ENCODE peak calls at places on chromosomes 13 and 19, in nine cellular contexts. A is LNCaP clone FGC; D is AG04450; H is ascending aorta; M is lower lobe of right lung; B is CD4-positive, alpha-beta memory T cell; T is foreskin fibroblast; L is Peyer's patch; V is mesendoderm. W is an unnamed sample.
A peak's percentile ranks its signal among the peaks of the same experiment; 100 is the strongest.

GRCh38 chr19:13252569-13253335 is 102.5 kb downstream of the IER2 start:
- DNase-seq in H (no peak), B (no peak), T (no peak), D (no peak), M (no peak), L (no peak), V (no peak), A (no peak), W (no peak)

GRCh38 chr13:46871557-46871956 is 25.3 kb downstream of the HTR2A start:
- DNase-seq in L (no peak), V (peak; percentile 14), A (no peak), H (no peak), T (no peak), D (no peak), B (no peak), M (no peak), W (no peak)

GRCh38 chr13:35817642-35818576 is 313.3 kb downstream of the DCLK1 start:
- DNase-seq in B (no peak), L (no peak), A (no peak), H (no peak), D (no peak), M (no peak), V (no peak), T (no peak), W (no peak)

GRCh38 chr13:21076265-21076653 is 14.9 kb upstream of the LATS2 start:
- DNase-seq in L (no peak), A (no peak), H (no peak), B (no peak), V (peak; percentile 22), T (no peak), M (no peak), D (no peak), W (no peak)

GRCh38 chr13:91308299-91308698 is 39.2 kb upstream of the MIR17HG start:
- DNase-seq in M (no peak), D (no peak), B (no peak), V (peak; percentile 45), L (no peak), H (no peak), A (no peak), T (no peak), W (no peak)

GRCh38 chr13:76672422-76672821 is 213.8 kb downstream of the KCTD12 start:
- DNase-seq in A (no peak), M (no peak), L (no peak), T (peak; percentile 36), B (no peak), V (no peak), H (no peak), D (no peak), W (no peak)

GRCh38 chr13:32408296-32408998 is 19.5 kb downstream of the N4BP2L1 start:
- DNase-seq in B (no peak), A (no peak), L (no peak), M (no peak), T (no peak), H (no peak), V (no peak), D (no peak), W (no peak)

GRCh38 chr19:46303702-46304397 is 7.0 kb downstream of the HIF3A start:
- DNase-seq in D (no peak), H (no peak), V (peak; percentile 98), T (peak; percentile 75), A (no peak), L (no peak), B (no peak), M (peak; percentile 90), W (no peak)

GRCh38 chr19:57351867-57352266 is 796 bp downstream of the ZNF304 start:
- DNase-seq in L (no peak), T (peak; percentile 25), M (no peak), H (no peak), B (no peak), A (no peak), V (peak; percentile 14), D (no peak), W (no peak)

GRCh38 chr13:95099541-95099940 is 201.7 kb downstream of the ABCC4 start:
- DNase-seq in V (no peak), L (no peak), M (no peak), H (no peak), B (no peak), A (no peak), D (no peak), T (peak; percentile 59), W (no peak)
- H3K4me3 ChIP-seq in V (no peak overlapping the region), L (no peak overlapping the region), M (no peak overlapping the region), H (no peak overlapping the region), B (no peak overlapping the region), A (no peak overlapping the region), D (no peak overlapping the region), T (no peak overlapping the region), W (no peak overlapping the region)

GRCh38 chr13:74027161-74027779 is 106.9 kb downstream of the KLF12 start:
- DNase-seq in M (no peak), B (no peak), D (no peak), L (no peak), T (no peak), A (no peak), H (no peak), V (no peak), W (peak; percentile 37)

GRCh38 chr13:74024314-74024713 is 109.9 kb downstream of the KLF12 start:
- DNase-seq in L (no peak), T (peak; percentile 57), V (no peak), B (no peak), D (no peak), H (no peak), M (no peak), A (no peak), W (no peak)

GRCh38 chr13:74026753-74027152 is 107.5 kb downstream of the KLF12 start:
- DNase-seq in B (peak; percentile 68), A (no peak), H (no peak), M (no peak), D (no peak), V (peak; percentile 96), T (no peak), L (peak; percentile 78), W (peak; percentile 88)

GRCh38 chr13:74025369-74025768 is 108.8 kb downstream of the KLF12 start:
- DNase-seq in M (no peak), V (no peak), L (no peak), T (no peak), H (no peak), B (no peak), A (no peak), D (no peak), W (no peak)

DNA sequence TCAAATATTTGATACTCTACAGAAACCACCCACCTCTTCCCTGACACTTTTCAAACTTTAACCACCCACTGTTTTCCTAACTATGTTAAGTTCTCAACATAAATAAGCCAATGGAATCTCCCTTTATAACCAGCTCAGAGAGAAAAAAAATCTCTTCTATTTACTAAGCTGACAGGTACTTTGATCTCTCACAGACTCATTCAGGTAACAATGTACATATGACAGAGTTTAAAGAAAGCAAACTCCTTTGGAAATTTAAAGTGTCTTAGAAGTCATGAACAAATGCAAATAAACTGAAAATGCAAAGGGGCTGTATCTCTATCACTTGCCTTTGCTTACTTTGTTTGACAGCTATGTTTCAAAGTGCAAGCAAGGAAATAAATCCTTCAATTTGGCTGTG is 109.3 kb downstream of the KLF12 start:
- DNase-seq in M (no peak), D (no peak), V (no peak), H (no peak), A (no peak), T (no peak), L (no peak), B (no peak), W (no peak)
- H3K4me3 ChIP-seq in M (no peak overlapping the region), D (no peak overlapping the region), V (no peak overlapping the region), H (no peak overlapping the region), A (no peak overlapping the region), T (no peak overlapping the region), L (no peak overlapping the region), B (no peak overlapping the region), W (no peak overlapping the region)

GRCh38 chr13:28699246-28699645 is 19.5 kb downstream of the SLC46A3 start:
- DNase-seq in L (no peak), A (no peak), D (no peak), H (no peak), B (no peak), V (no peak), T (no peak), M (no peak), W (no peak)
- H3K4me3 ChIP-seq in L (no peak overlapping the region), A (no peak overlapping the region), D (no peak overlapping the region), H (no peak overlapping the region), B (no peak overlapping the region), V (no peak overlapping the region), T (no peak overlapping the region), M (no peak overlapping the region), W (no peak overlapping the region)

DNA sequence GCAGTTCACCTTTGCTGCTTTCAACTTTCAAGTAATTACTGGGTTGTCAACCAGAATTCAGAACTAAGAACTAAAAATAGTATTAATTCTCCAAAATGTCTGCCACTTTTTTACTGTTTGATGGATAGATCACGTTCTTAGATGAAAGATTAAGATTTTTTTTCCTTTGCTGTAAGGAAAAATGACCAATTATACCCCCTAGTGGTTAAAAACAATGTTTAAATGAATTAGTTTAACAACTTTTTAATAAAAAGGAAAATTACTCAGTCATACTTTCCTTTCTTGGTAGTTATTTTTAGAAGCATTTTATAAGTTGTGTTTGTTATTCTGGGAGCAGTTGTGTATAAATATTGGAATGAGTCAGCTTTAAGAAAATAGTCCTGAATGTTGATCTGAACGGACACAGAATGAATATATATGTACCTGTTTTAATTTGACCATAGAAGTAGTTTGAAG is 4.6 kb downstream of the TM9SF2 start:
- DNase-seq in T (peak; percentile 17), L (no peak), H (no peak), M (no peak), V (no peak), A (no peak), D (no peak), B (peak; percentile 34), W (no peak)
- H3K4me3 ChIP-seq in T (no peak overlapping the region), L (no peak overlapping the region), H (peak overlapping the region; percentile 30), M (no peak overlapping the region), V (no peak overlapping the region), A (no peak overlapping the region), D (no peak overlapping the region), B (no peak overlapping the region), W (no peak overlapping the region)

DNA sequence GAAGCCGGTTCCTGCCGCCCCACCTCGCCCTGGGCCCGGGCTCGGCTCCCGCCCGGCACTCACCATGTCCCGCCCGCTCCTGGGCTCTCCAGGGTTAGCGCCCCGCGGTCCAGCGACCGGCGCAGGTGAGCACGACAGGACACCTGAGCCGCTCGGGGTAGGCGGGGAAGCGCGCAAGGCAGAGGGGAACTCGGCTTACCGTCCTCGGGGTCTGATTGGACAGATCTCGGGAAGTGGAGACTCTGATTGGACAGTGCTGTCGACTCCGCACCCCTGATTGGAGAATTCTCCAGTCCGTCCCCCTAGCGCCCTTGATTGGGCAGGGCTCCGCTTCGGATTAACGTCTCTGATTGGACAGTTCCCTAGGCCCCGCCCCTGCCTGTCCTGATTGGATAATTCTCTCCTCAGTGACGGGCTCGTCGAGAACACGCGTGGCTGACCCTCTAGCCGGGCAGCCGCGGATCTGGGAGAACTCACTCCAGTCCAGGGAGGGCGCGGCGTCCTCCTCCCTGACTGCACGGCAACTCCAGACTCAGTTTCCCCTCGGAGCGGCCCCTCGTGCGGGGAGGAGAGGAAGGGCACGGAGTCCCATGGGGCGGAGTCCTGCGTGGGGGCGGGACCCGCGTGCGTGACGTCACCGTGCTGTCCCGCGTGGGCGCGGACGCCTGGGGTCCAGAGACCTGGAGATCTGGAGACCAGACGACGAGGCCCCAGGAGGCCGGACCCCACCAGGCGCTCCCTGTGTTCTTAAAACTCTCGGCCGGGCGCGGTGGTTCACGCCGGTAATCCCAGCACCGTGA is at the start of gene ZNF77:
- DNase-seq in A (peak; percentile 99), B (peak; percentile 98), H (peak; percentile 95), V (peak; percentile 99), M (peak; percentile 98), T (peak; percentile 99), D (peak; percentile 98), L (peak; percentile 99), W (peak; percentile 99)
- H3K4me3 ChIP-seq in A (peak within 1 kb of the TSS; percentile 97), B (peak within 1 kb of the TSS; percentile 84), H (peak within 1 kb of the TSS; percentile 97), V (peak within 1 kb of the TSS; percentile 77), M (peak within 1 kb of the TSS; percentile 85), T (peak within 1 kb of the TSS; percentile 76), D (peak within 1 kb of the TSS; percentile 90), L (peak within 1 kb of the TSS; percentile 98), W (peak within 1 kb of the TSS; percentile 90)